ENCODE peak calls at places on chromosome 22, in nine cellular contexts. P is HTR-8/SVneo; R is NCI-H1436; C is A549; T is stimulated activated CD8-positive, alpha-beta memory T cell treated with anti-CD3 and anti-CD28 coated beads, Interleukin-12 subunit alpha, Interleukin-12 subunit beta, amount 100 ng/mL, for 1 hour; N is neural crest cell; J is HS-5; I is GM04503; X is brain microvascular endothelial cell. D is an unnamed sample.

GRCh38 chr22:30823015-30823370 is 128.3 kb downstream of the OSBP2 start:
- DNase-seq in P (no peak), R (no peak), C (no peak), T (no peak), N (no peak), J (no peak), I (no peak), X (peak), D (peak)

GRCh38 chr22:40216041-40216756 is 38.5 kb downstream of the TNRC6B start:
- DNase-seq in P (no peak), R (no peak), C (no peak), T (no peak), N (no peak), J (no peak), I (no peak), X (no peak), D (no peak)

GRCh38 chr22:27836181-27836580 is 34.6 kb upstream of the MN1 start:
- DNase-seq in P (no peak), R (no peak), C (no peak), T (no peak), N (no peak), J (no peak), I (no peak), X (no peak), D (no peak)

GRCh38 chr22:41481131-41481830 is 12.4 kb downstream of the ACO2 start:
- DNase-seq in P (no peak), R (no peak), C (no peak), T (no peak), N (no peak), J (no peak), I (no peak), X (peak), D (no peak)

GRCh38 chr22:41917906-41918791 is 3.3 kb upstream of the SHISA8 start:
- DNase-seq in P (peak), R (peak), C (peak), T (no peak), N (no peak), J (peak), I (no peak), X (peak), D (no peak)

GRCh38 chr22:46087816-46088277 is 62.5 kb upstream of the PPARA start:
- DNase-seq in P (no peak), R (peak), C (peak), T (no peak), N (peak), J (no peak), I (no peak), X (peak), D (no peak)

GRCh38 chr22:42769574-42770447 is 49.1 kb upstream of the A4GALT start:
- DNase-seq in P (no peak), R (no peak), C (peak), T (no peak), N (no peak), J (peak), I (peak), X (peak), D (peak)

GRCh38 chr22:49771266-49772065 is 56.2 kb downstream of the BRD1 start:
- DNase-seq in P (no peak), R (no peak), C (no peak), T (no peak), N (no peak), J (no peak), I (no peak), X (no peak), D (no peak)

GRCh38 chr22:41925783-41926460 is 684 bp downstream of the TNFRSF13C start:
- DNase-seq in P (peak), R (peak), C (peak), T (peak), N (peak), J (no peak), I (no peak), X (no peak), D (peak)

GRCh38 chr22:25666308-25666707 is 75.7 kb upstream of the MYO18B start:
- DNase-seq in P (no peak), R (no peak), C (peak), T (no peak), N (no peak), J (no peak), I (no peak), X (no peak), D (peak)

GRCh38 chr22:29702931-29703594 is 16.7 kb upstream of the CABP7 start:
- DNase-seq in P (no peak), R (no peak), C (no peak), T (no peak), N (no peak), J (no peak), I (no peak), X (no peak), D (no peak)

GRCh38 chr22:47151490-47151889 is 389.0 kb downstream of the TBC1D22A start:
- DNase-seq in P (peak), R (no peak), C (no peak), T (no peak), N (no peak), J (peak), I (no peak), X (peak), D (no peak)

GRCh38 chr22:32531955-32532818 is 57.6 kb downstream of the FBXO7 start:
- DNase-seq in P (no peak), R (no peak), C (no peak), T (no peak), N (peak), J (no peak), I (peak), X (peak), D (no peak)

GRCh38 chr22:24200616-24201212 is 19.4 kb downstream of the SUSD2 start:
- DNase-seq in P (peak), R (no peak), C (peak), T (no peak), N (no peak), J (no peak), I (no peak), X (peak), D (no peak)

GRCh38 chr22:18068381-18068988 is 9.3 kb upstream of the PEX26 start:
- DNase-seq in P (no peak), R (no peak), C (no peak), T (no peak), N (no peak), J (no peak), I (peak), X (no peak), D (no peak)

GRCh38 chr22:50733521-50734342 is 4.3 kb upstream of the ACR start:
- DNase-seq in P (no peak), R (no peak), C (no peak), T (no peak), N (no peak), J (no peak), I (peak), X (no peak), D (no peak)

GRCh38 chr22:41682033-41682807 is 6.4 kb downstream of the SNU13 start:
- DNase-seq in P (peak), R (peak), C (no peak), T (peak), N (peak), J (peak), I (no peak), X (peak), D (peak)

GRCh38 chr22:21020802-21021429 is 6.0 kb downstream of the P2RX6 start:
- DNase-seq in P (no peak), R (peak), C (no peak), T (no peak), N (no peak), J (no peak), I (no peak), X (no peak), D (peak)

GRCh38 chr22:37176464-37177061 is 11.5 kb downstream of the C1QTNF6 start:
- DNase-seq in P (no peak), R (no peak), C (no peak), T (no peak), N (no peak), J (no peak), I (no peak), X (peak), D (no peak)

GRCh38 chr22:22046370-22046769 is 63.8 kb upstream of the TOP3B start:
- DNase-seq in P (no peak), R (no peak), C (no peak), T (no peak), N (no peak), J (no peak), I (no peak), X (no peak), D (no peak)

GRCh38 chr22:20076627-20077172 is 3.3 kb upstream of the DGCR8 start:
- DNase-seq in P (no peak), R (no peak), C (no peak), T (no peak), N (no peak), J (no peak), I (no peak), X (no peak), D (no peak)

GRCh38 chr22:43828711-43829447 is 16.8 kb upstream of the EFCAB6 start:
- DNase-seq in P (no peak), R (no peak), C (peak), T (no peak), N (no peak), J (no peak), I (no peak), X (peak), D (no peak)

GRCh38 chr22:35894464-35894878 is 134.2 kb downstream of the RBFOX2 start:
- DNase-seq in P (no peak), R (no peak), C (no peak), T (no peak), N (no peak), J (no peak), I (no peak), X (no peak), D (no peak)

GRCh38 chr22:26769663-26770062 is 112.3 kb downstream of the MIAT start:
- DNase-seq in P (no peak), R (no peak), C (no peak), T (no peak), N (no peak), J (no peak), I (no peak), X (no peak), D (no peak)